ENCODE peak calls at places on chromosomes 11 and 22, in seven cellular contexts. V, S, J, I, G, E and P are unnamed samples. For H3K4me1, the result is how much of the 10 kb centered on the place peaks cover.

GRCh38 chr11:93651052-93651451 is 10.4 kb upstream of the CEP295 start:
- DNase-seq in V (no peak), S (no peak), J (no peak), I (no peak), G (no peak), E (no peak), P (no peak)

GRCh38 chr22:22941831-22942510 is 54.4 kb downstream of the IGLL5 start:
- DNase-seq in V (peak), S (peak), J (peak), I (no peak), G (no peak), E (peak), P (no peak)

GRCh38 chr11:19311306-19312030 is 70.7 kb upstream of the E2F8 start:
- DNase-seq in V (peak), S (peak), J (peak), I (no peak), G (peak), E (no peak), P (peak)

GRCh38 chr22:39312410-39312809 is 7.0 kb downstream of the RPL3 start:
- DNase-seq in V (peak), S (no peak), J (no peak), I (no peak), G (no peak), E (no peak), P (peak)

GRCh38 chr11:35029979-35030378 is 109.0 kb upstream of the CD44 start:
- DNase-seq in V (no peak), S (no peak), J (no peak), I (no peak), G (no peak), E (no peak), P (no peak)

GRCh38 chr22:23315341-23315917 is 135.1 kb downstream of the BCR start:
- DNase-seq in V (peak), S (peak), J (peak), I (no peak), G (peak), E (peak), P (peak)

GRCh38 chr11:76030973-76031590 is 175.2 kb downstream of the WNT11 start:
- DNase-seq in V (no peak), S (no peak), J (no peak), I (no peak), G (no peak), E (no peak), P (no peak)

GRCh38 chr11:107591446-107592236 is 694 bp downstream of the ELMOD1 start:
- DNase-seq in V (peak), S (no peak), J (no peak), I (peak), G (peak), E (no peak), P (peak)

GRCh38 chr22:33513388-33514336 is 406.6 kb downstream of the LARGE1 start:
- DNase-seq in V (no peak), S (no peak), J (no peak), I (no peak), G (no peak), E (no peak), P (no peak)

GRCh38 chr11:113577356-113578163 is 102.4 kb upstream of the DRD2 start:
- DNase-seq in V (no peak), S (no peak), J (no peak), I (peak), G (no peak), E (no peak), P (no peak)

GRCh38 chr11:84398017-84398626 is 1112.0 kb upstream of the CCDC90B start:
- DNase-seq in V (no peak), S (no peak), J (no peak), I (no peak), G (peak), E (no peak), P (peak)

GRCh38 chr22:24390576-24390975 is 36.8 kb upstream of the ADORA2A start:
- DNase-seq in V (no peak), S (no peak), J (no peak), I (no peak), G (no peak), E (no peak), P (no peak)

GRCh38 chr11:36266767-36267166 is 22.5 kb downstream of the COMMD9 start:
- DNase-seq in V (no peak), S (no peak), J (no peak), I (no peak), G (no peak), E (no peak), P (no peak)
- H3K4me1 ChIP-seq in V (under half), S (under half), J (under half), I (under half), G (under half), E (under half), P (under half)

DNA sequence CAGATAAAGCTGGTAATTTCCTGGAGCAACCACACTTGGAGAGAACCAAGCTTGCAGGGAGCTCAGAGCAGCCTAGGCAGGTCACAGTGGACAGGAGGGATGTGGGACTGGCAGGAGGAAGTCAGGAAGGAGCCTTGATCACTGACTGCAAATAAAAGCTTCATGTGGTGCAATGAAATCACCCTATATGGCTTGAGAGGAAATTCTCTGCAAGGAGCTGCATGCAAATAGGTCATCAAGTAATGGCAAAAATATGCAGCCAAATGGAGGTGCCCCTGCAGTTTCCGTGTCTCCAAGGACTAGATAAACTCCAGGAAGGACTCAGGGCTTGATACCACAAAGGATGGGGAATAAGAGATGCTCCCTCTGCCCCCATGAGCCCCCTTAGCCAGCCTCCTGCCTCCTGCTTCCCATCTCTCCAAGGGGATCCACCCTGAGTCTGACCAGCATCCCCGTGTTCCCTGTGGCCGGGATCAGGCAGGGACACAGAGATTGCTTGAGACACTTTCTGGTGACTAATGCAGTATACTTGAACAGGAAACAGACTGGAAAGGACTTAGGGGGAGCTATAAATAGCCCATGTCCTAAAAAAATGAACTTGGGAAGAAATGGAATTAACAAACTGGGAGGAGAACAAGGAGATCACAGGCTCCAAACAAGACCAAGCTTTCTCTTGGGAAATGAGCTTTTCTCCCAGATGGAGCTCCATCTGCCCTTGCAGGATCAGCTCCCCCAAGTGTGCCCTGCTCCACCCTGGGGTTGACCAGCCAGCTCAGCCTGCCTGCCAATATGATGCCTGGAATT is 23.9 kb upstream of the MICAL2 start:
- DNase-seq in V (peak), S (peak), J (no peak), I (peak), G (peak), E (no peak), P (no peak)
- H3K4me1 ChIP-seq in V (under half), S (half or more), J (under half), I (under half), G (half or more), E (under half), P (under half)

DNA sequence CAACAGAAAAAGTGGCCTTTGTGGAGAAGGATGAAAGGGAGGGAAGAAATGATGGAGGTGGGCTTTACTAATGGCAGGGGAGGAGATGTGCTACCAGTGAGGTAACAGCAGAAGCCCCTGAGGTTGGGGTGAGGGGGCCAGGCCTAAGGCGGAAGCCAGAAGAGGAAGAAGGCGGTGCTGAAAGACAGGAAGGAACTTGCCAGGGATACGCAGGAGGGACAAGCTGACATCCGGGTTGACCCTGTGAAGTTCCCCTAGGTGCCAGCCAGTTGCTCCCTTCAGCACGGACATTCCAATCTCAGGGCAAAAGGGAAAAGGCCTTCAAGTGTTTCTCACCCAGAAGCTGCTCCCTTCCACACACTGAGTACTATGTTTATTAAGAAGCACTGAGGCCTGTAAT is 2.3 kb upstream of the TIRAP start:
- DNase-seq in V (no peak), S (no peak), J (no peak), I (no peak), G (no peak), E (no peak), P (no peak)
- H3K4me1 ChIP-seq in V (under half), S (under half), J (under half), I (under half), G (under half), E (under half), P (under half)

DNA sequence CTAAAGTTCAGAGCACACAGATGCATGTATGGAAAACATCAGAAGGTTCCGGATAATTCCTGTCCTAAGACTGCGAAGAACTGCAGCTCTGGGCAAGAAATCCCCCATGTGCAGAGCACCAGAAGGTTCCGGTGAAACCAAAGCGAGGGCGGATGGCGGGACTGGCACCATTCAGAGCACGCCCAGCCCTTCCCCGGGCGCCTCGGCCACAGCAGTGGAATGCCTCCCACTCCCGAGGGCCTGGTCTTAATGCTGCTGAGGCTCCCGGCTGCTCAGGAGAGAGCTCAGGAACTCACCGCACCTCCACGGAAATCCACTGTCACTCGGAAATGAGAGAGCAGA is 43.1 kb downstream of the BRD1 start:
- DNase-seq in V (no peak), S (no peak), J (no peak), I (peak), G (no peak), E (no peak), P (no peak)
- H3K4me1 ChIP-seq in V (under half), S (half or more), J (under half), I (under half), G (under half), E (under half), P (under half)

GRCh38 chr22:40381461-40381860 is 11.1 kb downstream of the SGSM3 start:
- DNase-seq in V (no peak), S (no peak), J (no peak), I (no peak), G (no peak), E (no peak), P (no peak)

GRCh38 chr22:40383905-40384304 is 13.5 kb downstream of the SGSM3 start:
- DNase-seq in V (no peak), S (no peak), J (no peak), I (no peak), G (no peak), E (no peak), P (no peak)

GRCh38 chr22:40374567-40374966 is 4.2 kb downstream of the SGSM3 start:
- DNase-seq in V (no peak), S (no peak), J (no peak), I (no peak), G (no peak), E (no peak), P (no peak)

GRCh38 chr22:40376149-40376548 is 5.8 kb downstream of the SGSM3 start:
- DNase-seq in V (no peak), S (no peak), J (no peak), I (no peak), G (no peak), E (no peak), P (no peak)

DNA sequence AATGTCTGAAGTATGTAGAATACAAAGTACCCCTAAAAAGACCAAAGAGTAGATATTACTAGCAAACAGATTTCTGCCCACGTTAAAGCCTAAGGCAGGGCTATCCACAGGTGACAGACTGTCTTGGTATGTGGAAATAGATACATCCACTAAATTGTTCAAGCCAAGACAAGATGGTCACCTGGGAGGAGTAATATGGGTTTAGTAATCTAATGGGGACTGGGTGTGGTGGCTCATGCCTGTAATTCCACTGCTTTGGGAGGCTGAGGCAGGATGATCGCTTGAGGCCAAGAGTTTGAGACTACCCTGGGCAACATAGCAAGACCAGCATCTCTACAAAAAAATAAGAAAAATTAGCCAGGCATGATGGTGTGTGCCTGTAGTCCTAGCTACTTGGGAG is 7.5 kb downstream of the SGSM3 start:
- DNase-seq in V (no peak), S (no peak), J (no peak), I (no peak), G (no peak), E (no peak), P (no peak)
- H3K4me1 ChIP-seq in V (under half), S (under half), J (under half), I (under half), G (under half), E (under half), P (under half)

DNA sequence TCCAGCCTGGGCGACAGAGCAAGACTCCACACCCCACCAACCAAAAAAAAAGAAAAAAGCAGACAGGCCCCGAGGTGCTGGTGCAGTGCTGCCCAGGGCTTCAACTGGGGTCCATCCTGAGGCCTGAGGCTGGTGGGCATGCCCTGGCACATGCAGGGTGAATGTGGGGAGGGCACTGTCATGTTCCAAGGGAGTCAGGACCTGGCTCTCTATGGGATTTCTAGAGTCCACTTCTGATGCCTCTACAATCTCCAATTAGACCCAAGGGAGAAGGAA is 10.1 kb downstream of the CENPM start:
- DNase-seq in V (no peak), S (no peak), J (no peak), I (no peak), G (no peak), E (no peak), P (no peak)
- H3K4me1 ChIP-seq in V (under half), S (under half), J (under half), I (under half), G (under half), E (under half), P (under half)

GRCh38 chr22:28898233-28898629 is 14.9 kb downstream of the ZNRF3 start:
- DNase-seq in V (no peak), S (no peak), J (no peak), I (no peak), G (no peak), E (no peak), P (no peak)

GRCh38 chr22:28902490-28902889 is 19.1 kb downstream of the ZNRF3 start:
- DNase-seq in V (peak), S (no peak), J (no peak), I (no peak), G (no peak), E (no peak), P (no peak)

GRCh38 chr22:28899199-28899853 is 16.0 kb downstream of the ZNRF3 start:
- DNase-seq in V (peak), S (no peak), J (no peak), I (no peak), G (no peak), E (no peak), P (no peak)

GRCh38 chr22:28903080-28903479 is 19.7 kb downstream of the ZNRF3 start:
- DNase-seq in V (peak), S (peak), J (peak), I (no peak), G (no peak), E (no peak), P (no peak)

DNA sequence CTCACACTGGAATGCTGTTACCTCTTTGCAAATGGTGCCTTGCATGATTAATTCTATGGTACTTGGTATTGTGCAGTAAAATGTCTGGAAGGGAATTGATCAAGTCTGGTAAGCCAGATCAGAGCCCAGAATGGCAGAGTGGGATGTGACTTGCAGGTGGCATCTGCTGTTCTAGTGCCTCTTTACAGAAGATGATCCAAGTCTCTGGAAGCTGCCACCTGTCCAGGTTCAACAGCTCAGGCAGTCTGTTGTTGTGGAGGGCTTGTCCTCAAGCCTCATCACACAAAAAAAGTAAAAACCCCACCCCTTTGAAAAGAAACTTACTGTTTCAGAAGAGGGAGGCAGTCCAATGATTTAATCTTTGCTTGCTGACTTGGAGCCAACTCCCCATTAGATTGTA is 17.0 kb downstream of the ZNRF3 start:
- DNase-seq in V (no peak), S (no peak), J (no peak), I (no peak), G (no peak), E (no peak), P (no peak)
- H3K4me1 ChIP-seq in V (under half), S (under half), J (under half), I (under half), G (under half), E (under half), P (under half)

GRCh38 chr11:2383823-2384722 is 7.0 kb downstream of the CD81 start:
- DNase-seq in V (no peak), S (no peak), J (peak), I (peak), G (no peak), E (no peak), P (peak)
- H3K4me1 ChIP-seq in V (under half), S (half or more), J (half or more), I (half or more), G (under half), E (half or more), P (under half)

DNA sequence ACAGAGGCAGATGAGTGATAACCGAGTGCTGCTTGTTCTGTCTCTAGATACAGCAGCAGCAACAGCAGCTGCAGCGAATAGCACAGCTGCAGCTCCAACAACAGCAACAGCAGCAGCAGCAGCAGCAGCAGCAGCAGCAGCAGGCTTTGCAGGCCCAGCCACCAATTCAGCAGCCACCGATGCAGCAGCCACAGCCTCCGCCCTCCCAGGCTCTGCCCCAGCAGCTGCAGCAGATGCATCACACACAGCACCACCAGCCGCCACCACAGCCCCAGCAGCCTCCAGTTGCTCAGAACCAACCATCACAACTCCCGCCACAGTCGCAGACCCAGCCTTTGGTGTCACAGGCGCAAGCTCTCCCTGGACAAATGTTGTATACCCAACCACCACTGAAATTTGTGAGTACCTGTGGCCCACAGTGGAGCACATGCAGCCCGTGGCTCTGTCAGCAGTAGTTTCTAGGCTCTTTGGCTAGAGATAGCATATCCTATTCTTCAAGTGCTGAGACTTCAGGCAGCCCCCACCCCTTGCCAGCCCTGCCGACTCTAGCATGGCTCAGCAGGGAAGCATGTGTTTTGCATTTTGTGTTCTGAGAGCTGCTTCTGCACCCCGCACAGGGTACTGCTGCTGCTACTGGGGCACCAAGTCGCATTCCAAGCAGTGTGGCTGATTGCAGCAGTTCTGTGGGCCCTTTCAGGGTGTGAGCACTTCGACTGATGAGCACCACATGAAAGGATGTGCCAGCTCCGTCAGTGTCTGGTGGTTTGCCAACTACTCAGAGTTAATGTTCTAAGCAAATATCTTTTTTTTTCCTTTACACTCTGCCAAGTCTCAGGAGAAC is 59.2 kb downstream of the MED15 start:
- DNase-seq in V (peak), S (no peak), J (no peak), I (no peak), G (no peak), E (no peak), P (no peak)
- H3K4me1 ChIP-seq in V (under half), S (under half), J (under half), I (under half), G (under half), E (under half), P (under half)